ENCODE peak calls at places on chromosomes 4 and X, in nine cellular contexts. L is H1, G is sigmoid colon, W is A549, P is transverse colon, A is upper lobe of left lung, H is K562, C is suprapubic skin, V is ovary. Q is an unnamed sample.

GRCh38 chrX:125203737-125204578 is 115.7 kb upstream of the TEX13C start:
- DNase-seq in G (no peak), C (peak), L (no peak), A (no peak), V (no peak), H (peak), P (no peak), W (no peak), Q (no peak)

GRCh38 chrX:72080800-72081199 is 50.9 kb downstream of the RTL5 start:
- DNase-seq in W (no peak), H (no peak), C (no peak), L (no peak), P (no peak), V (no peak), G (no peak), A (no peak), Q (no peak)

GRCh38 chr4:94455081-94455480 is 3.3 kb downstream of the PDLIM5 start:
- DNase-seq in A (peak), L (no peak), C (peak), V (peak), W (peak), P (peak), G (peak), H (peak), Q (no peak)

GRCh38 chrX:2955281-2955680 is 26.1 kb upstream of the ARSD start:
- DNase-seq in A (no peak), H (no peak), W (no peak), L (no peak), G (no peak), C (no peak), V (no peak), P (no peak), Q (no peak)

GRCh38 chrX:148333989-148334388 is 166.4 kb upstream of the AFF2 start:
- DNase-seq in A (no peak), W (no peak), P (no peak), L (no peak), H (no peak), C (no peak), G (no peak), V (no peak), Q (no peak)

GRCh38 chr4:13522282-13523104 is 21.8 kb downstream of the NKX3-2 start:
- DNase-seq in P (no peak), C (no peak), H (no peak), W (no peak), L (no peak), G (no peak), V (no peak), A (no peak), Q (no peak)

GRCh38 chrX:102979536-102979935 is 42.5 kb downstream of the RAB40AL start:
- DNase-seq in A (no peak), G (no peak), H (no peak), V (no peak), W (no peak), L (no peak), P (no peak), C (no peak), Q (no peak)

GRCh38 chr4:20085156-20085555 is 166.5 kb upstream of the SLIT2 start:
- DNase-seq in W (no peak), P (no peak), V (no peak), C (no peak), A (no peak), L (no peak), H (no peak), G (no peak), Q (no peak)

GRCh38 chr4:144715230-144715629 is 69.3 kb downstream of the HHIP start:
- DNase-seq in G (no peak), P (no peak), H (no peak), C (no peak), V (no peak), A (no peak), W (no peak), L (no peak), Q (no peak)

GRCh38 chrX:88558421-88558820 is 188.6 kb upstream of the CPXCR1 start:
- DNase-seq in P (no peak), L (no peak), W (no peak), V (no peak), H (no peak), C (no peak), A (no peak), G (no peak), Q (no peak)

GRCh38 chrX:108117988-108118387 is 26.4 kb downstream of the ATG4A start:
- DNase-seq in C (no peak), H (no peak), G (no peak), W (no peak), V (no peak), P (peak), A (no peak), L (no peak), Q (no peak)

GRCh38 chr4:81982846-81983540 is 390.8 kb downstream of the HNRNPD start:
- DNase-seq in P (no peak), W (no peak), V (no peak), C (no peak), A (no peak), L (no peak), G (no peak), H (no peak), Q (no peak)

GRCh38 chr4:45350438-45350837 is 624.1 kb upstream of the GNPDA2 start:
- DNase-seq in P (no peak), W (no peak), C (no peak), G (no peak), L (no peak), V (no peak), H (no peak), A (no peak), Q (no peak)

GRCh38 chr4:40240040-40240653 is 43.3 kb downstream of the RHOH start:
- DNase-seq in G (no peak), W (no peak), L (no peak), C (no peak), H (no peak), P (no peak), A (no peak), V (no peak), Q (no peak)

GRCh38 chr4:137998666-137999429 is 243.3 kb downstream of the SLC7A11 start:
- DNase-seq in G (no peak), V (no peak), C (no peak), A (no peak), W (no peak), P (no peak), H (no peak), L (no peak), Q (no peak)

GRCh38 chr4:40232610-40233009 is 35.8 kb downstream of the RHOH start:
- DNase-seq in L (no peak), V (no peak), C (no peak), W (no peak), A (no peak), P (no peak), H (no peak), G (no peak), Q (no peak)

GRCh38 chr4:1718095-1718850 is 2.9 kb downstream of the TMEM129 start:
- DNase-seq in L (no peak), G (no peak), W (no peak), V (peak), C (no peak), H (no peak), A (no peak), P (no peak), Q (no peak)

GRCh38 chr4:7158081-7158750 is 34.1 kb upstream of the SORCS2 start:
- DNase-seq in A (no peak), W (no peak), H (no peak), G (peak), L (no peak), P (no peak), V (peak), C (peak), Q (no peak)

GRCh38 chr4:127501103-127501502 is 131.7 kb upstream of the INTU start:
- DNase-seq in C (no peak), H (no peak), L (no peak), P (no peak), A (no peak), G (no peak), W (no peak), V (no peak), Q (no peak)

GRCh38 chr4:40292313-40292759 is 42.8 kb upstream of the CHRNA9 start:
- DNase-seq in W (no peak), C (no peak), L (no peak), V (no peak), A (no peak), P (no peak), H (peak), G (no peak), Q (no peak)

GRCh38 chrX:86436116-86436515 is 287.9 kb downstream of the DACH2 start:
- DNase-seq in L (no peak), V (no peak), W (no peak), H (no peak), P (no peak), G (no peak), A (no peak), C (no peak), Q (no peak)

GRCh38 chrX:110219920-110220319 is 98.0 kb downstream of the AMMECR1 start:
- DNase-seq in W (no peak), C (no peak), H (no peak), L (no peak), V (no peak), G (no peak), P (no peak), A (no peak), Q (no peak)

GRCh38 chrX:13220916-13221315 is 98.9 kb downstream of the ATXN3L start:
- DNase-seq in L (no peak), C (no peak), P (no peak), H (no peak), G (no peak), W (no peak), V (no peak), A (no peak), Q (no peak)

GRCh38 chr4:47031011-47031678 is at the start of gene GABRB1:
- DNase-seq in A (peak), C (no peak), L (peak), W (no peak), P (peak), H (no peak), V (peak), G (peak), Q (no peak)

GRCh38 chr4:156388826-156389225 is 435.2 kb upstream of the CTSO start:
- DNase-seq in P (no peak), H (no peak), G (no peak), A (no peak), L (no peak), W (no peak), C (no peak), V (no peak), Q (no peak)

GRCh38 chrX:1422135-1422465 is 30.2 kb upstream of the SLC25A6 start:
- DNase-seq in W (no peak), G (peak), V (peak), H (no peak), A (no peak), L (no peak), P (no peak), C (no peak), Q (no peak)

GRCh38 chrX:85244411-85245210 is 820 bp downstream of the ZNF711 start:
- DNase-seq in L (no peak), H (peak), G (no peak), C (no peak), A (no peak), P (no peak), V (peak), W (peak), Q (no peak)

GRCh38 chrX:130874751-130875150 is 28.3 kb downstream of the ENOX2 start:
- DNase-seq in C (no peak), W (no peak), L (no peak), H (no peak), P (no peak), A (no peak), G (no peak), V (no peak), Q (no peak)

GRCh38 chr4:185019451-185020292 is 1.4 kb downstream of the HELT start:
- DNase-seq in V (no peak), A (no peak), H (no peak), G (no peak), P (no peak), W (no peak), C (no peak), L (no peak), Q (no peak)

GRCh38 chr4:42480774-42481173 is 83.5 kb downstream of the SHISA3 start:
- DNase-seq in W (no peak), A (no peak), G (no peak), P (no peak), V (no peak), L (no peak), H (no peak), C (no peak), Q (no peak)

GRCh38 chrX:107686792-107687191 is 58.5 kb downstream of the PRPS1 start:
- DNase-seq in H (no peak), L (no peak), C (no peak), V (no peak), G (no peak), A (no peak), W (no peak), P (no peak), Q (no peak)

GRCh38 chr4:150944660-150945059 is 70.4 kb downstream of the LRBA start:
- DNase-seq in P (no peak), L (no peak), C (no peak), W (no peak), G (no peak), A (no peak), V (no peak), H (no peak), Q (no peak)

GRCh38 chr4:35772291-35772690 is 472.0 kb downstream of the ARAP2 start:
- DNase-seq in H (no peak), L (no peak), C (no peak), V (no peak), G (no peak), W (no peak), P (no peak), A (no peak), Q (no peak)

GRCh38 chr4:150215601-150216000 is 137.4 kb downstream of the DCLK2 start:
- DNase-seq in A (no peak), L (no peak), G (no peak), V (no peak), H (no peak), P (no peak), W (no peak), C (no peak), Q (no peak)

GRCh38 chr4:66169341-66169740 is 499.1 kb upstream of the EPHA5 start:
- DNase-seq in A (no peak), W (no peak), L (no peak), P (no peak), C (no peak), V (no peak), G (no peak), H (no peak), Q (no peak)

DNA sequence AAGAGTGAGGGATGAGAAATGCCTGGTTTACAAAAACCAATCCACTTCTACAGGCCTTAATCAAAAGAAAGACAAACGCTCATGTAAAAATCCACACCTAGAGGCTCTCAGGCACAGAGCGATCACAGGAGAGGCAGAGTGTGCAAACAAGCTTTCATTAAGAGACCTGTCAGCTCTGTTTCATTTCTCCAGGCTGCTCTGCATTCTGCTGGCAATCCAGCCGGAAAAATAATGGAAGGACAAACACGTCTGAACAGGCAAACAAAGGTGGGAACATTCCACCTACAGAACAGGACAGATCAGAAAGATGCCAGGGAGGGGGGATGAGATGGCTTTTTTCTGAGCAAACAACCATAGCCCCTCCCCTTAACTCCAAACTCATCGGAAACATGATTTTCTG is 9.7 kb downstream of the SOD3 start:
- DNase-seq in H (no peak), G (no peak), V (no peak), W (no peak), L (no peak), P (no peak), A (no peak), C (peak), Q (no peak)
- TF ChIP-seq EP300 in H (no peak), G (no peak), V (no peak), W (no peak), L (no peak), P (no peak), A (no peak), C (no peak), Q (no peak)

DNA sequence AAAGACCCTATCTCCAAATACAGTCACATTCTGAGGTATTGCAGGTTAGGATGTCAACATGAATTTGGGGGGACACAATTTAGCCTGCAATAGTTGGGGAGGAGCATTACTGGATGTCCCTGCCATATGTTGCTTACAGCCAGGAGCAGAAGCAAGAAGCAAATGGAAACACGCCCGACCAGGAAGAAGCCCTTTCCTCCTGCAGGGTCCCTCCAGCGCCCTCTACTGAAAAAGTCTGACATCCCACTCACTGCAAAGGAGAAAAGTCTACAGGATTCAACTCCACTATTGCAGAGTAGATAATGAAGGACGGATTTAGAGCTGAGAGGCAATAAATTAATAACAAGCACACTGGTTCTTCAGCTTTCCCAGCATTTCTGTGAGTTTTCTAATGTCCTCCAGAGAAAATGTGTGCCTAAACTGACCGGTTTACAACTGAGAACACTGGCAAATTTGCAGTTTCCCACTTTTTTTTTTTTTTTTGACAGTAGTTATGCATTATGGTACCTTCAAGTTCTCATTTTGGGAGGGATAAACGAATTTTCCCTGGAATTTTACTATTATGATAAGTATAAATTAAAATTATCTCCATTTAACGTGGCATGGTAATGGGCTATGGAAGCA is 31.7 kb downstream of the COQ2 start:
- DNase-seq in C (no peak), H (peak), P (peak), G (peak), A (peak), L (peak), V (no peak), W (peak), Q (peak)
- TF ChIP-seq EP300 in C (no peak), H (peak), P (no peak), G (no peak), A (no peak), L (no peak), V (no peak), W (no peak), Q (no peak)

DNA sequence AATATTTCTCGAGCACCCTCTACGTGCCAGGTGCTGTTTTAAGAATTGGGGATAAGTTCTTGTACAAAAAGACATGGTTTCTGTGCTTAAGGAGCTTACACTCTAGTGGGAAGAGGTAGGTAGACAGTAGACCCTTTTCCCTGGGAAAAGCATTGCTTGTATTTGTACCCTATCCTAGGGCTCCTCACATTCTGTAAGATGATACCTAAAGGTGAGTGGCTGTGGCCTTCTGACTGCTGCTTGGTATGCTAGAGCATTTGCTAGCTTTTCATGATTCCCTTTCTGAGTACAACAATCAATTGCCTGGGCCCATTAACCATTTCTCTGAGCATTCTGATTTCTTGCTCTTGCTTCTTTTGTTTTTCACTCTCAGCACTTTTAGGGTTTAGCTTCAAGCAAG is 286.6 kb downstream of the ZIC3 start:
- DNase-seq in A (no peak), L (no peak), H (no peak), V (no peak), W (no peak), G (no peak), C (no peak), P (no peak), Q (no peak)
- TF ChIP-seq EP300 in A (no peak), L (no peak), H (no peak), V (no peak), W (no peak), G (no peak), C (no peak), P (no peak), Q (no peak)

GRCh38 chr4:3702084-3702521 is 64.1 kb upstream of the ADRA2C start:
- DNase-seq in V (no peak), H (no peak), A (no peak), C (peak), G (peak), P (no peak), L (no peak), W (no peak), Q (peak)
- TF ChIP-seq EP300 in V (no peak), H (no peak), A (no peak), C (no peak), G (no peak), P (no peak), L (no peak), W (no peak), Q (no peak)

GRCh38 chr4:52376107-52376704 is 282.9 kb downstream of the USP46 start:
- DNase-seq in P (no peak), C (no peak), L (no peak), H (peak), W (peak), A (no peak), G (no peak), V (no peak), Q (peak)
- TF ChIP-seq EP300 in P (no peak), C (no peak), L (no peak), H (no peak), W (no peak), A (no peak), G (no peak), V (no peak), Q (no peak)

GRCh38 chrX:15468036-15468435 is 25.1 kb downstream of the PIR start:
- DNase-seq in H (peak), P (peak), V (no peak), A (peak), L (no peak), G (no peak), W (no peak), C (no peak), Q (peak)
- TF ChIP-seq EP300 in H (no peak), P (no peak), V (no peak), A (no peak), L (no peak), G (no peak), W (no peak), C (no peak), Q (no peak)

GRCh38 chr4:103996637-103997036 is 276.9 kb upstream of the TACR3 start:
- DNase-seq in V (no peak), A (peak), G (no peak), C (no peak), L (peak), P (no peak), H (no peak), W (peak), Q (no peak)

GRCh38 chr4:103994059-103994458 is 274.3 kb upstream of the TACR3 start:
- DNase-seq in G (no peak), P (no peak), W (no peak), A (no peak), C (no peak), V (no peak), L (no peak), H (no peak), Q (no peak)

GRCh38 chr4:103998752-103999151 is 279.0 kb upstream of the TACR3 start:
- DNase-seq in H (no peak), P (no peak), C (no peak), V (no peak), W (no peak), A (no peak), L (no peak), G (no peak), Q (no peak)

GRCh38 chr4:103996059-103996458 is 276.3 kb upstream of the TACR3 start:
- DNase-seq in H (no peak), C (no peak), A (no peak), P (no peak), V (no peak), G (no peak), W (no peak), L (no peak), Q (no peak)
- TF ChIP-seq EP300 in H (no peak), C (no peak), A (no peak), P (no peak), V (no peak), G (no peak), W (no peak), L (no peak), Q (no peak)

DNA sequence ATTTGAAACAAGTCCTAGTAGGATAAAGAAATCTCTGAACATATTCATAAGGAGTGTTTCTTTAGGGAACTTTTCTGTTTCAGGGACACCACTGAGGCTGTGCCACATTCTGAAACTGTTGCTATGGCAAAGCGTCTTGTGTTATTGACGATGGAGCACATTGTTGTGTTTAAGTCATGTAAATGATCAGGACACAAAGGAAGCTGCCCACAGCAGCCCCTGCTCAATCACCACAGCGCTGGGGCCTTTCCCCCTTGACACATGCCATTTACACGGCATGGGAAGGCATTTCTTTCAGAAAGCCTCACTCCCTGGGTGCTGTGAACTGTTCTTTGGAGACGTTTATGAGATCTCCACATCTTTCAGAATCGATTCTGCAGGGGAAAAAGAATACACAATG is 39.8 kb upstream of the MID1 start:
- DNase-seq in G (no peak), P (no peak), V (no peak), W (no peak), C (no peak), H (no peak), A (no peak), L (peak), Q (no peak)
- TF ChIP-seq EP300 in G (no peak), P (no peak), V (no peak), W (no peak), C (no peak), H (no peak), A (no peak), L (no peak), Q (no peak)

Q was measured in tibial nerve.